ENCODE peak calls at places on chromosomes 2 and 18, in six cellular contexts. One of them, this sample, is unnamed.

GRCh38 chr2:3728104-3729054 is 25.0 kb downstream of the DCDC2C start:
- DNase-seq in HepG2: peak; percentile 44
- DNase-seq in K562: peak; percentile 42
- DNase-seq in H1: peak; percentile 53
- DNase-seq in GM12878: no peak
- DNase-seq in GM12891: peak; percentile 31
- DNase-seq in this sample: no peak

GRCh38 chr2:3633089-3633981 is 24.7 kb upstream of the ALLC start:
- DNase-seq in H1: peak; percentile 35
- DNase-seq in HepG2: no peak
- DNase-seq in GM12878: no peak
- DNase-seq in GM12891: no peak
- DNase-seq in K562: no peak
- DNase-seq in this sample: no peak

GRCh38 chr2:65919579-65920188 is 487.3 kb upstream of the SPRED2 start:
- DNase-seq in H1: no peak
- DNase-seq in GM12878: no peak
- DNase-seq in GM12891: no peak
- DNase-seq in HepG2: no peak
- DNase-seq in K562: no peak
- DNase-seq in this sample: no peak

GRCh38 chr2:241000831-241001321 is 2.5 kb downstream of the SNED1 start:
- DNase-seq in GM12878: no peak
- DNase-seq in K562: no peak
- DNase-seq in HepG2: no peak
- DNase-seq in GM12891: no peak
- DNase-seq in H1: peak; percentile 33
- DNase-seq in this sample: no peak

GRCh38 chr2:70069049-70069448 is 18.2 kb upstream of the PCBP1 start:
- DNase-seq in H1: no peak
- DNase-seq in GM12878: peak; percentile 83
- DNase-seq in HepG2: peak; percentile 88
- DNase-seq in K562: no peak
- DNase-seq in GM12891: no peak
- DNase-seq in this sample: no peak

GRCh38 chr2:146161256-146161882 is 1641.5 kb upstream of the ZEB2 start:
- DNase-seq in K562: no peak
- DNase-seq in GM12891: no peak
- DNase-seq in HepG2: no peak
- DNase-seq in H1: no peak
- DNase-seq in GM12878: no peak
- DNase-seq in this sample: no peak

GRCh38 chr18:59787998-59788875 is 91.0 kb upstream of the CCBE1 start:
- DNase-seq in K562: no peak
- DNase-seq in GM12891: no peak
- DNase-seq in GM12878: no peak
- DNase-seq in HepG2: no peak
- DNase-seq in H1: no peak
- DNase-seq in this sample: no peak

GRCh38 chr2:86786001-86786536 is 4.6 kb downstream of the CD8A start:
- DNase-seq in K562: no peak
- DNase-seq in GM12878: no peak
- DNase-seq in GM12891: no peak
- DNase-seq in H1: no peak
- DNase-seq in HepG2: no peak
- DNase-seq in this sample: no peak

GRCh38 chr2:209614630-209615369 is 156.8 kb upstream of the UNC80 start:
- DNase-seq in HepG2: no peak
- DNase-seq in GM12878: no peak
- DNase-seq in K562: no peak
- DNase-seq in GM12891: no peak
- DNase-seq in H1: no peak
- DNase-seq in this sample: no peak

GRCh38 chr18:13568443-13569392 is 157.6 kb downstream of the FAM210A start:
- DNase-seq in GM12878: peak; percentile 74
- DNase-seq in H1: no peak
- DNase-seq in GM12891: no peak
- DNase-seq in HepG2: peak; percentile 17
- DNase-seq in K562: no peak
- DNase-seq in this sample: peak; percentile 43

GRCh38 chr18:50819027-50819726 is 639 bp downstream of the MRO start:
- DNase-seq in HepG2: peak; percentile 56
- DNase-seq in GM12891: no peak
- DNase-seq in K562: peak; percentile 16
- DNase-seq in H1: peak; percentile 78
- DNase-seq in GM12878: no peak
- DNase-seq in this sample: no peak

GRCh38 chr2:103264058-103264457 is 502.2 kb downstream of the TMEM182 start:
- DNase-seq in GM12891: no peak
- DNase-seq in K562: no peak
- DNase-seq in GM12878: no peak
- DNase-seq in HepG2: no peak
- DNase-seq in H1: no peak
- DNase-seq in this sample: no peak

GRCh38 chr2:10493636-10494281 is 45.6 kb upstream of the ODC1 start:
- DNase-seq in H1: peak; percentile 29
- DNase-seq in HepG2: peak; percentile 68
- DNase-seq in GM12891: peak; percentile 65
- DNase-seq in GM12878: peak; percentile 56
- DNase-seq in K562: no peak
- DNase-seq in this sample: peak; percentile 60

GRCh38 chr2:169732583-169733358 is 861 bp upstream of the KLHL23 start:
- DNase-seq in GM12878: no peak
- DNase-seq in GM12891: no peak
- DNase-seq in K562: no peak
- DNase-seq in H1: peak; percentile 45
- DNase-seq in HepG2: peak; percentile 68
- DNase-seq in this sample: no peak

GRCh38 chr2:157418215-157418614 is 25.7 kb downstream of the CYTIP start:
- DNase-seq in K562: no peak
- DNase-seq in GM12891: no peak
- DNase-seq in HepG2: no peak
- DNase-seq in H1: no peak
- DNase-seq in GM12878: no peak
- DNase-seq in this sample: no peak

GRCh38 chr2:220163486-220163885 is 536.1 kb downstream of the SLC4A3 start:
- DNase-seq in GM12878: no peak
- DNase-seq in HepG2: no peak
- DNase-seq in GM12891: no peak
- DNase-seq in K562: no peak
- DNase-seq in H1: no peak
- DNase-seq in this sample: no peak

GRCh38 chr18:46731316-46731715 is 25.5 kb downstream of the ST8SIA5 start:
- DNase-seq in K562: no peak
- DNase-seq in GM12878: no peak
- DNase-seq in GM12891: no peak
- DNase-seq in HepG2: no peak
- DNase-seq in H1: no peak
- DNase-seq in this sample: no peak

GRCh38 chr2:33069894-33070651 is 123.3 kb downstream of the LTBP1 start:
- DNase-seq in GM12891: no peak
- DNase-seq in H1: no peak
- DNase-seq in HepG2: peak; percentile 48
- DNase-seq in GM12878: no peak
- DNase-seq in K562: peak; percentile 45
- DNase-seq in this sample: no peak

GRCh38 chr2:192197387-192197786 is 2.7 kb upstream of the TMEFF2 start:
- DNase-seq in K562: no peak
- DNase-seq in GM12878: no peak
- DNase-seq in HepG2: no peak
- DNase-seq in GM12891: no peak
- DNase-seq in H1: no peak
- DNase-seq in this sample: no peak

GRCh38 chr18:47780011-47780725 is 150.3 kb downstream of the SMAD2 start:
- DNase-seq in GM12891: no peak
- DNase-seq in GM12878: no peak
- DNase-seq in HepG2: no peak
- DNase-seq in H1: no peak
- DNase-seq in K562: no peak
- DNase-seq in this sample: no peak

GRCh38 chr2:166786707-166787106 is 101.6 kb upstream of the XIRP2 start:
- DNase-seq in H1: no peak
- DNase-seq in GM12891: no peak
- DNase-seq in GM12878: no peak
- DNase-seq in K562: no peak
- DNase-seq in HepG2: peak; percentile 12
- DNase-seq in this sample: no peak

GRCh38 chr2:159711562-159712193 is 628 bp upstream of the MARCHF7 start:
- DNase-seq in GM12891: no peak
- DNase-seq in HepG2: no peak
- DNase-seq in GM12878: peak; percentile 30
- DNase-seq in H1: no peak
- DNase-seq in K562: no peak
- DNase-seq in this sample: no peak

GRCh38 chr2:24917086-24917485 is 3.0 kb downstream of the ADCY3 start:
- DNase-seq in K562: no peak
- DNase-seq in HepG2: no peak
- DNase-seq in H1: no peak
- DNase-seq in GM12878: peak; percentile 44
- DNase-seq in GM12891: peak; percentile 41
- DNase-seq in this sample: peak; percentile 42

GRCh38 chr2:64750001-64750816 is 96.5 kb upstream of the SERTAD2 start:
- DNase-seq in HepG2: no peak
- DNase-seq in GM12878: no peak
- DNase-seq in GM12891: no peak
- DNase-seq in K562: peak; percentile 35
- DNase-seq in H1: peak; percentile 52
- DNase-seq in this sample: no peak

GRCh38 chr2:164974221-164974620 is 18.9 kb upstream of the SLC38A11 start:
- DNase-seq in HepG2: no peak
- DNase-seq in H1: no peak
- DNase-seq in GM12878: no peak
- DNase-seq in GM12891: no peak
- DNase-seq in K562: no peak
- DNase-seq in this sample: no peak

GRCh38 chr2:164975885-164976284 is 20.6 kb upstream of the SLC38A11 start:
- DNase-seq in K562: no peak
- DNase-seq in H1: no peak
- DNase-seq in GM12891: no peak
- DNase-seq in GM12878: no peak
- DNase-seq in HepG2: no peak
- DNase-seq in this sample: no peak

GRCh38 chr2:164976301-164976700 is 21.0 kb upstream of the SLC38A11 start:
- DNase-seq in H1: no peak
- DNase-seq in GM12878: no peak
- DNase-seq in GM12891: no peak
- DNase-seq in HepG2: no peak
- DNase-seq in K562: no peak
- DNase-seq in this sample: no peak

GRCh38 chr2:164969909-164970690 is 14.8 kb upstream of the SLC38A11 start:
- DNase-seq in GM12891: no peak
- DNase-seq in HepG2: no peak
- DNase-seq in H1: no peak
- DNase-seq in GM12878: no peak
- DNase-seq in K562: no peak
- DNase-seq in this sample: no peak

DNA sequence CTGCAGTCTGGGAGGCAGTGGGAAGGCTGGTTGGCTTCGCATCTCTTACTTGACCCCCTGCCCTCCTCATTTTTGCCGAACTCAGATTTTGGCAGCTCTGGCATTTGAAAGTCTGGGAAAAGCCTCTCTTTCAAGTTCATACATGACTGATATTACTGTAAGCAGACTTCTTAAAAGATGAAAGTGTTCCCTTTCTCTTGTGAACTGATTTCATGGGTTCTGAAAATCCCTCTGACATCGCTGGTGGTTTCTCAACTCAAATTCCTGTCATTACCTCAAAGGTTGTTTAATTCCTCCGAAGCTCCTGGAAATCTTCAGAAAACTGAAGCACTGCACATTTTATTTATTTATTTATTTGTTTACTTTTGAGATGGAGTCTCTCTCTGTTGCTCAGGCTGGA is 16.9 kb upstream of the SLC38A11 start:
- DNase-seq in K562: no peak
- DNase-seq in H1: no peak
- DNase-seq in GM12891: no peak
- DNase-seq in HepG2: no peak
- DNase-seq in GM12878: no peak
- DNase-seq in this sample: no peak
- TF ChIP-seq TAF1 in K562: no peak
- TF ChIP-seq TAF1 in H1: no peak
- TF ChIP-seq TAF1 in GM12891: no peak
- TF ChIP-seq TAF1 in HepG2: no peak
- TF ChIP-seq TAF1 in GM12878: no peak
- TF ChIP-seq TAF1 in this sample: no peak

DNA sequence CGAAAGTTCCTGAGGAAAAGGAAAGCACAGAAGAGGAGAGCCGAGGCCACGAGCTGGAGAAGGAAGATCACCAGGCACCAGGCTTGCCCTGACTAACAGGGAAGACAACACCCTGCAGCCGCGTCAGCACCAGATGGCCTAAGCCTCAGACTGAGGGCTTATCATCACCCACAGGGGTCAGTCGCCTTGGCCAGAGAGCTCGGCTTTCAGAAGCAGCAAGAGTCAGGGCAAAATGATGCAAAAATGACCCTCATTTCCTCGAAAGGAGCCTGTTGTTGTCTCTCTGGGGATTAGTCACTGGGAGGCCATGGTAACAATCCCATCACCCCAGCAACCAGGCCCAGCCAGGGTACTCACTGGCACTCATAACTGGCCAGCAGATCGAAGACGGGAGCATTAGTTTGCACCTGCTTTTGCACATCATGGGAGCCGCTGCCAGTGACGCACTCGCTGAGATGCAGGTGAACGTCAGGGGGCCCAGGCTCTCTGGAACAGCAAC is 42.7 kb upstream of the ZFP36L2 start:
- DNase-seq in GM12891: no peak
- DNase-seq in H1: no peak
- DNase-seq in GM12878: no peak
- DNase-seq in K562: peak; percentile 48
- DNase-seq in HepG2: no peak
- DNase-seq in this sample: no peak
- TF ChIP-seq POLR2A in GM12891: no peak
- TF ChIP-seq POLR2A in H1: no peak
- TF ChIP-seq POLR2A in GM12878: no peak
- TF ChIP-seq POLR2A in K562: no peak
- TF ChIP-seq POLR2A in HepG2: no peak
- TF ChIP-seq POLR2A in this sample: no peak

GRCh38 chr2:172462393-172463381 is 35.3 kb downstream of the ITGA6 start:
- DNase-seq in K562: no peak
- DNase-seq in GM12891: no peak
- DNase-seq in H1: no peak
- DNase-seq in HepG2: no peak
- DNase-seq in GM12878: peak; percentile 23
- DNase-seq in this sample: no peak
- TF ChIP-seq POLR2AphosphoS5 in K562: no peak
- TF ChIP-seq POLR2AphosphoS5 in GM12891: no peak
- TF ChIP-seq POLR2AphosphoS5 in H1: no peak
- TF ChIP-seq POLR2AphosphoS5 in HepG2: no peak
- TF ChIP-seq POLR2AphosphoS5 in GM12878: no peak
- TF ChIP-seq POLR2AphosphoS5 in this sample: no peak

GRCh38 chr2:123500988-123501387 is 524.1 kb upstream of the CNTNAP5 start:
- DNase-seq in HepG2: no peak
- DNase-seq in GM12891: no peak
- DNase-seq in H1: no peak
- DNase-seq in K562: no peak
- DNase-seq in GM12878: no peak
- DNase-seq in this sample: no peak

GRCh38 chr2:123500346-123500745 is 524.7 kb upstream of the CNTNAP5 start:
- DNase-seq in HepG2: no peak
- DNase-seq in K562: no peak
- DNase-seq in H1: no peak
- DNase-seq in GM12878: no peak
- DNase-seq in GM12891: no peak
- DNase-seq in this sample: no peak

GRCh38 chr2:123502926-123503325 is 522.2 kb upstream of the CNTNAP5 start:
- DNase-seq in GM12878: no peak
- DNase-seq in HepG2: no peak
- DNase-seq in GM12891: no peak
- DNase-seq in K562: no peak
- DNase-seq in H1: no peak
- DNase-seq in this sample: no peak
- TF ChIP-seq TAF1 in GM12878: no peak
- TF ChIP-seq TAF1 in HepG2: no peak
- TF ChIP-seq TAF1 in GM12891: no peak
- TF ChIP-seq TAF1 in K562: no peak
- TF ChIP-seq TAF1 in H1: no peak
- TF ChIP-seq TAF1 in this sample: no peak

This sample was measured in GM12892.